ENCODE peak calls at places on chromosome 9, in five cellular contexts. O is stimulated activated CD4-positive, alpha-beta T cell treated with anti-CD3 and anti-CD28 coated beads, Interleukin-1b, Interleukin-23, amount 100 ng/mL, for 1 hour; P is left lung; Y is activated CD8-positive, alpha-beta memory T cell treated with anti-CD3 and anti-CD28 coated beads for 4 hours; I is GM23248. X is an unnamed sample.

GRCh38 chr9:125889524-125890473 is 142.6 kb downstream of the PBX3 start:
- DNase-seq in O (no peak), P (peak), Y (no peak), I (peak), X (no peak)

GRCh38 chr9:83199240-83199639 is 136.3 kb upstream of the RASEF start:
- DNase-seq in O (no peak), P (no peak), Y (no peak), I (peak), X (no peak)

GRCh38 chr9:109453210-109453842 is 44.8 kb downstream of the PTPN3 start:
- DNase-seq in O (no peak), P (no peak), Y (no peak), I (peak), X (no peak)

GRCh38 chr9:24293391-24293790 is 252.3 kb downstream of the IZUMO3 start:
- DNase-seq in O (no peak), P (no peak), Y (no peak), I (no peak), X (no peak)

GRCh38 chr9:79570449-79571308 is 1.1 kb upstream of the TLE4 start:
- DNase-seq in O (peak), P (peak), Y (no peak), I (peak), X (no peak)

GRCh38 chr9:132384376-132384775 is 22.3 kb downstream of the TTF1 start:
- DNase-seq in O (no peak), P (no peak), Y (no peak), I (no peak), X (no peak)

GRCh38 chr9:38309324-38310195 is 82.9 kb upstream of the ALDH1B1 start:
- DNase-seq in O (no peak), P (no peak), Y (no peak), I (peak), X (peak)

GRCh38 chr9:76302947-76303550 is 91.2 kb downstream of the RFK start:
- DNase-seq in O (no peak), P (no peak), Y (no peak), I (peak), X (no peak)

GRCh38 chr9:92770005-92770995 is 5.7 kb upstream of the BICD2 start:
- DNase-seq in O (no peak), P (no peak), Y (no peak), I (peak), X (no peak)

GRCh38 chr9:87594218-87594617 is 96.6 kb downstream of the DAPK1 start:
- DNase-seq in O (no peak), P (no peak), Y (no peak), I (peak), X (no peak)

GRCh38 chr9:18438951-18439350 is 35.0 kb upstream of the ADAMTSL1 start:
- DNase-seq in O (no peak), P (no peak), Y (no peak), I (peak), X (no peak)

GRCh38 chr9:98365724-98366123 is 110.3 kb upstream of the TBC1D2 start:
- DNase-seq in O (no peak), P (no peak), Y (no peak), I (no peak), X (no peak)

GRCh38 chr9:121550569-121551512 is 51.2 kb upstream of the GGTA1 start:
- DNase-seq in O (peak), P (peak), Y (peak), I (peak), X (peak)

GRCh38 chr9:126436545-126437269 is 110.1 kb downstream of the MVB12B start:
- DNase-seq in O (no peak), P (no peak), Y (no peak), I (peak), X (no peak)

GRCh38 chr9:121557581-121558422 is 58.2 kb upstream of the GGTA1 start:
- DNase-seq in O (no peak), P (peak), Y (no peak), I (peak), X (no peak)

GRCh38 chr9:83544002-83544698 is 5.9 kb upstream of the FRMD3 start:
- DNase-seq in O (no peak), P (no peak), Y (no peak), I (peak), X (peak)

GRCh38 chr9:76866689-76867088 is 39.2 kb downstream of the PRUNE2 start:
- DNase-seq in O (no peak), P (no peak), Y (no peak), I (peak), X (no peak)

GRCh38 chr9:137408651-137409405 is 14.1 kb downstream of the EXD3 start:
- DNase-seq in O (no peak), P (no peak), Y (no peak), I (no peak), X (no peak)

GRCh38 chr9:134785325-134786108 is 95.1 kb upstream of the FCN2 start:
- DNase-seq in O (no peak), P (no peak), Y (no peak), I (peak), X (no peak)

GRCh38 chr9:96782241-96782640 is 4.4 kb upstream of the ZNF510 start:
- DNase-seq in O (no peak), P (no peak), Y (no peak), I (no peak), X (no peak)

GRCh38 chr9:5269249-5269715 is 35.2 kb downstream of the RLN2 start:
- DNase-seq in O (no peak), P (no peak), Y (no peak), I (peak), X (no peak)

GRCh38 chr9:31153250-31153840 is 1231.1 kb upstream of the ACO1 start:
- DNase-seq in O (no peak), P (no peak), Y (no peak), I (no peak), X (no peak)

GRCh38 chr9:128382261-128382660 is 11.1 kb downstream of the URM1 start:
- DNase-seq in O (no peak), P (no peak), Y (no peak), I (no peak), X (no peak)

GRCh38 chr9:76373173-76373771 is 21.0 kb downstream of the RFK start:
- DNase-seq in O (no peak), P (peak), Y (no peak), I (peak), X (no peak)

GRCh38 chr9:110327735-110328134 is 9.9 kb downstream of the TXNDC8 start:
- DNase-seq in O (no peak), P (no peak), Y (no peak), I (no peak), X (no peak)

GRCh38 chr9:136785956-136786355 is 5.2 kb upstream of the TMEM141 start:
- DNase-seq in O (no peak), P (no peak), Y (no peak), I (no peak), X (no peak)

GRCh38 chr9:130539473-130540223 is 39.7 kb upstream of the FUBP3 start:
- DNase-seq in O (no peak), P (no peak), Y (no peak), I (peak), X (no peak)

GRCh38 chr9:93501406-93501805 is 48.0 kb upstream of the FAM120AOS start:
- DNase-seq in O (no peak), P (no peak), Y (no peak), I (peak), X (no peak)

GRCh38 chr9:70066418-70066817 is 22.8 kb downstream of the MAMDC2 start:
- DNase-seq in O (no peak), P (no peak), Y (no peak), I (no peak), X (no peak)

GRCh38 chr9:135507104-135508035 is 6.9 kb downstream of the MRPS2 start:
- DNase-seq in O (no peak), P (peak), Y (no peak), I (no peak), X (no peak)

GRCh38 chr9:108634164-108634563 is 221.6 kb downstream of the ACTL7B start:
- DNase-seq in O (no peak), P (no peak), Y (no peak), I (peak), X (no peak)

GRCh38 chr9:37464426-37465248 is 613 bp downstream of the ZBTB5 start:
- DNase-seq in O (peak), P (peak), Y (peak), I (peak), X (peak)

GRCh38 chr9:79432485-79432884 is 139.3 kb upstream of the TLE4 start:
- DNase-seq in O (no peak), P (no peak), Y (no peak), I (no peak), X (no peak)

GRCh38 chr9:104780796-104781395 is 17.0 kb downstream of the NIPSNAP3B start:
- DNase-seq in O (no peak), P (no peak), Y (no peak), I (peak), X (no peak)

GRCh38 chr9:87346061-87346665 is 151.5 kb upstream of the DAPK1 start:
- DNase-seq in O (no peak), P (no peak), Y (no peak), I (peak), X (no peak)

GRCh38 chr9:129434187-129434586 is 186.7 kb downstream of the C9orf50 start:
- DNase-seq in O (no peak), P (no peak), Y (no peak), I (no peak), X (no peak)

GRCh38 chr9:72154468-72155281 is 5.4 kb downstream of the GDA start:
- DNase-seq in O (no peak), P (no peak), Y (no peak), I (peak), X (no peak)

GRCh38 chr9:98411981-98412561 is 156.6 kb upstream of the TBC1D2 start:
- DNase-seq in O (no peak), P (no peak), Y (no peak), I (no peak), X (no peak)

GRCh38 chr9:93115486-93115885 is 18.6 kb downstream of the NINJ1 start:
- DNase-seq in O (no peak), P (peak), Y (no peak), I (no peak), X (no peak)